ENCODE peak calls at places on chromosome 13, in five cellular contexts. G is progenitor cell of endocrine pancreas; K is chondrocyte; W is CD4-positive, alpha-beta T cell; L is GM23338. B is an unnamed sample.

GRCh38 chr13:106083620-106084350 is 451.7 kb downstream of the EFNB2 start:
- DNase-seq in G (no peak), K (no peak), W (no peak), L (peak; percentile 79), B (no peak)

GRCh38 chr13:71290963-71291937 is 575.8 kb downstream of the DACH1 start:
- DNase-seq in G (no peak), K (no peak), W (peak; percentile 8), L (no peak), B (peak; percentile 29)

GRCh38 chr13:75145926-75146325 is 336.0 kb downstream of the TBC1D4 start:
- DNase-seq in G (no peak), K (no peak), W (no peak), L (no peak), B (no peak)

GRCh38 chr13:75173457-75174356 is 308.3 kb downstream of the TBC1D4 start:
- DNase-seq in G (no peak), K (no peak), W (no peak), L (peak; percentile 8), B (no peak)

GRCh38 chr13:57631607-57632275 is at the start of gene PCDH17:
- DNase-seq in G (peak; percentile 14), K (peak; percentile 55), W (no peak), L (peak; percentile 85), B (no peak)

GRCh38 chr13:52760078-52760477 is 20.5 kb upstream of the CNMD start:
- DNase-seq in G (no peak), K (no peak), W (no peak), L (no peak), B (no peak)

GRCh38 chr13:48532146-48532472 is 771 bp downstream of the RCBTB2 start:
- DNase-seq in G (no peak), K (no peak), W (no peak), L (no peak), B (no peak)

GRCh38 chr13:100497394-100497793 is 91.2 kb downstream of the GGACT start:
- DNase-seq in G (no peak), K (no peak), W (no peak), L (no peak), B (no peak)

GRCh38 chr13:77138813-77139212 is 111.9 kb upstream of the FBXL3 start:
- DNase-seq in G (no peak), K (no peak), W (no peak), L (no peak), B (no peak)

GRCh38 chr13:66312312-66313087 is 917.6 kb downstream of the PCDH9 start:
- DNase-seq in G (no peak), K (no peak), W (no peak), L (no peak), B (no peak)

GRCh38 chr13:40539954-40540706 is 126.3 kb downstream of the FOXO1 start:
- DNase-seq in G (no peak), K (no peak), W (no peak), L (peak; percentile 83), B (no peak)

GRCh38 chr13:101190337-101190736 is 226.0 kb downstream of the NALCN start:
- DNase-seq in G (no peak), K (no peak), W (no peak), L (no peak), B (no peak)

GRCh38 chr13:24392972-24393371 is 83.6 kb downstream of the C1QTNF9 start:
- DNase-seq in G (no peak), K (no peak), W (no peak), L (no peak), B (no peak)

GRCh38 chr13:30234763-30235162 is 72.6 kb downstream of the KATNAL1 start:
- DNase-seq in G (no peak), K (no peak), W (no peak), L (no peak), B (no peak)

GRCh38 chr13:50924025-50924424 is 14.4 kb downstream of the RNASEH2B start:
- DNase-seq in G (no peak), K (no peak), W (no peak), L (no peak), B (no peak)

GRCh38 chr13:50928088-50928487 is 18.5 kb downstream of the RNASEH2B start:
- DNase-seq in G (no peak), K (no peak), W (no peak), L (peak; percentile 36), B (no peak)

GRCh38 chr13:50923272-50923671 is 13.7 kb downstream of the RNASEH2B start:
- DNase-seq in G (no peak), K (no peak), W (no peak), L (no peak), B (no peak)

DNA sequence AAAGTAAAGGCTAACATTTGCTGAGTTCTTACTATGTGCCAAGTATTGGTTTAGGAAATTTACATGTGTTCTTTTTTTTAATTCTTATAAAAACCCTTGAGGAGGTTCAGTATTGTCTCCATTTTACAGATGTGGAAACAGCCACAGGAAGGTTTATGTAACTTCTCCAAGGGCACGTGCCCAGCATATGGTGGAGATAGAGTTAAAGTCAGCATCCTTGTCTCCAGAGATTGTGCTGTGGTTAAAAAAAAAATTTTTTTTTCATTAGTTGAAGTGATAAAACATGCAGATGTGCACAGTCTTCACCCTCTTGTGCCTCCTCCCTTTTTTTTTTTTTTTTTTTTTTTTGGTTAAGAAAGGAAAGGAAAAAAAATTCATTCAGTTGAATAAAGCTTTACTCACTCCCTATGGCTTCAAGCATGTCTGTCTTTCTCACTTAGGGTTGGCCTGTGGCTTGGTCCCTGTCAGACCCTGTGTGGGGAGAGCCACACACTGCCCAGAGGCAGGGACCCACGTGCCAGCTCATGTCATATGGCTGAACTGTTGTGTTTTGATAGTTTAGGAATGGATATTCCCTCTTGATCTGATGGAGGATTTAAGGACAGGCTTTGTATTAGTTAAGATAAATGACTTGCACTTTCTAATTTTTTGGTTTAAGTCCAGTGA is 19.2 kb downstream of the RNASEH2B start:
- DNase-seq in G (no peak), K (no peak), W (no peak), L (no peak), B (no peak)
- TF ChIP-seq CTCF in G (no peak), K (no peak), W (no peak), L (no peak), B (no peak)

GRCh38 chr13:99433543-99434075 is 67.7 kb upstream of the TM9SF2 start:
- DNase-seq in G (no peak), K (no peak), W (no peak), L (no peak), B (no peak)

GRCh38 chr13:99432637-99433542 is 68.4 kb upstream of the TM9SF2 start:
- DNase-seq in G (no peak), K (no peak), W (peak; percentile 50), L (peak; percentile 77), B (peak; percentile 89)

GRCh38 chr13:99436013-99436412 is 65.3 kb upstream of the TM9SF2 start:
- DNase-seq in G (no peak), K (no peak), W (no peak), L (no peak), B (no peak)

GRCh38 chr13:99435116-99435515 is 66.2 kb upstream of the TM9SF2 start:
- DNase-seq in G (no peak), K (no peak), W (no peak), L (no peak), B (no peak)

GRCh38 chr13:99434258-99434788 is 66.9 kb upstream of the TM9SF2 start:
- DNase-seq in G (no peak), K (no peak), W (peak; percentile 73), L (peak; percentile 73), B (no peak)
- TF ChIP-seq CTCF in G (peak; percentile 33), K (no peak), W (no peak), L (no peak), B (no peak)

GRCh38 chr13:91802957-91803356 is 404.5 kb downstream of the GPC5 start:
- DNase-seq in G (no peak), K (no peak), W (no peak), L (no peak), B (no peak)

GRCh38 chr13:91804724-91805123 is 406.3 kb downstream of the GPC5 start:
- DNase-seq in G (no peak), K (no peak), W (no peak), L (peak; percentile 12), B (no peak)

GRCh38 chr13:91809161-91809560 is 410.7 kb downstream of the GPC5 start:
- DNase-seq in G (no peak), K (no peak), W (no peak), L (no peak), B (no peak)

DNA sequence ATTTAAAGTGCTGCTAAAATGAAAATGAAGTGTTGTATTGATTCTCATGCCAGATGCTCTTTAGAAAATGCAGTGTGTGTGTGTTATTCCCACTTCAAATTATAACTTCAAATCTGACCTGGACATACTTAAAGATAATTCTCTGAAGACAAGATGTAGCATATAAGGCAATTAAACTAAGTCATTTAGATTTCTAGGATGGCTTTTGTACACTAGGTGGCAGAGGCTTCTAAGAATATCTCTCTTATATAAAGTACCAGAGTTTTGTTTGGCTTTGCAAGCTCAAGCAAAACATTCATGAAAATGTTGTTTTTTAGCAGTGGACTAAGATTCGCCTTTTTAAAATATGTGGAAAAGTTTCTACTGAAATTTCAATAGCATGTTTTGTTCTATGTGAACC is 407.2 kb downstream of the GPC5 start:
- DNase-seq in G (no peak), K (no peak), W (no peak), L (peak; percentile 45), B (no peak)
- TF ChIP-seq CTCF in G (peak; percentile 21), K (peak; percentile 71), W (no peak), L (peak; percentile 26), B (no peak)

GRCh38 chr13:73544175-73544574 is 485.4 kb downstream of the KLF5 start:
- DNase-seq in G (no peak), K (no peak), W (no peak), L (no peak), B (no peak)
- TF ChIP-seq CTCF in G (peak; percentile 23), K (peak; percentile 59), W (no peak), L (no peak), B (no peak)

GRCh38 chr13:98827449-98827848 is 75.0 kb upstream of the SLC15A1 start:
- DNase-seq in G (no peak), K (no peak), W (no peak), L (peak; percentile 64), B (no peak)
- TF ChIP-seq CTCF in G (peak; percentile 37), K (no peak), W (no peak), L (peak; percentile 85), B (no peak)

DNA sequence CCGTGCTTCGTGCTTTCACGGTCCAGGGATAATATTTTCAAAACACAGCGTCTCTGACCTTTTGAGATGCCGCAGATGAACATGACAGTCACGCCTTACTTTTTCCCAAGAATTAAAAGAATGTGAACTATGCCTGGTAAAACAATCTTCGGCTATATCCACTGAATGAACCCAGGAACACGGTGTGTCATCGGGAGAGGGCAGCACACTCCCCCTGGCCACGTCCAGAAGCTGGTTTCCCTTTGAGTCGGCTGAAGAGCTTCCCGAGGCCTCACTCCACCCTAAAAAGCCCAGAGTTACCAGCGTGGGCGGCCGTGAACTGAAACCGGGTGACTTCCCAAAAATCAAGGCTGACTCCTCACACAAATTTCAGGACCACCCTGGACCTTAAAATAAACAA is 22.9 kb upstream of the SHISA2 start:
- DNase-seq in G (no peak), K (no peak), W (no peak), L (no peak), B (no peak)
- TF ChIP-seq CTCF in G (no peak), K (peak; percentile 62), W (no peak), L (no peak), B (no peak)